ENCODE peak calls at places on chromosomes 12 and 14, in five cellular contexts. A, L, V, D and E are unnamed samples.

GRCh38 chr12:71626768-71627167 is 36.9 kb downstream of the ZFC3H1 start:
- DNase-seq in A (peak), L (no peak), V (no peak), D (no peak), E (no peak)

GRCh38 chr12:110932048-110932447 is 11.7 kb upstream of the MYL2 start:
- DNase-seq in A (no peak), L (no peak), V (no peak), D (no peak), E (no peak)

GRCh38 chr12:93302331-93303229 is 75.1 kb upstream of the NUDT4 start:
- DNase-seq in A (peak), L (no peak), V (peak), D (no peak), E (no peak)

GRCh38 chr12:90058721-90059120 is 350.1 kb upstream of the ATP2B1 start:
- DNase-seq in A (peak), L (peak), V (no peak), D (no peak), E (no peak)

GRCh38 chr12:108640802-108641445 is 7.2 kb upstream of the SELPLG start:
- DNase-seq in A (peak), L (no peak), V (no peak), D (no peak), E (peak)

GRCh38 chr14:34971381-34971780 is 11.4 kb upstream of the SRP54 start:
- DNase-seq in A (peak), L (peak), V (no peak), D (no peak), E (no peak)

GRCh38 chr12:120242275-120242799 is 23.2 kb downstream of the PXN start:
- DNase-seq in A (no peak), L (no peak), V (no peak), D (no peak), E (no peak)

GRCh38 chr12:27965411-27965810 is 7.1 kb downstream of the PTHLH start:
- DNase-seq in A (peak), L (no peak), V (no peak), D (no peak), E (no peak)

GRCh38 chr14:65462411-65462810 is 49.9 kb downstream of the FUT8 start:
- DNase-seq in A (peak), L (peak), V (no peak), D (no peak), E (no peak)

GRCh38 chr14:92465353-92466067 is 48.1 kb upstream of the RIN3 start:
- DNase-seq in A (no peak), L (no peak), V (no peak), D (no peak), E (no peak)

GRCh38 chr12:41917827-41918445 is 226.7 kb downstream of the GXYLT1 start:
- DNase-seq in A (no peak), L (no peak), V (no peak), D (no peak), E (no peak)

GRCh38 chr12:34393821-34394150 is 371.5 kb downstream of the ALG10 start:
- DNase-seq in A (no peak), L (no peak), V (peak), D (no peak), E (peak)

GRCh38 chr12:48965447-48965846 is 6.1 kb downstream of the WNT10B start:
- DNase-seq in A (peak), L (no peak), V (no peak), D (no peak), E (no peak)

GRCh38 chr12:85626031-85626781 is 210.0 kb downstream of the RASSF9 start:
- DNase-seq in A (peak), L (peak), V (no peak), D (no peak), E (no peak)

GRCh38 chr12:54701940-54702592 is 53.9 kb upstream of the DCD start:
- DNase-seq in A (peak), L (no peak), V (no peak), D (no peak), E (no peak)

GRCh38 chr14:28762949-28763313 is 3.7 kb upstream of the FOXG1 start:
- DNase-seq in A (no peak), L (no peak), V (no peak), D (no peak), E (no peak)

GRCh38 chr12:105480162-105480561 is 149.7 kb downstream of the C12orf75 start:
- DNase-seq in A (peak), L (no peak), V (no peak), D (no peak), E (no peak)

GRCh38 chr14:37608649-37609048 is 13.2 kb downstream of the TTC6 start:
- DNase-seq in A (no peak), L (no peak), V (no peak), D (no peak), E (no peak)

GRCh38 chr12:92747151-92747550 is 44.4 kb downstream of the PLEKHG7 start:
- DNase-seq in A (no peak), L (no peak), V (no peak), D (no peak), E (no peak)

GRCh38 chr12:94725375-94726168 is 75.2 kb upstream of the TMCC3 start:
- DNase-seq in A (peak), L (no peak), V (no peak), D (peak), E (peak)

GRCh38 chr12:50400638-50401382 is at the start of gene LARP4:
- DNase-seq in A (peak), L (peak), V (peak), D (peak), E (peak)

GRCh38 chr14:63682727-63683593 is 41.3 kb upstream of the WDR89 start:
- DNase-seq in A (no peak), L (no peak), V (no peak), D (no peak), E (no peak)

GRCh38 chr14:94924189-94924588 is 154.3 kb upstream of the GSC start:
- DNase-seq in A (no peak), L (no peak), V (no peak), D (no peak), E (no peak)

GRCh38 chr14:35337074-35337556 is 44.9 kb downstream of the PSMA6 start:
- DNase-seq in A (no peak), L (no peak), V (no peak), D (no peak), E (no peak)

GRCh38 chr14:94019329-94019728 is 6.8 kb upstream of the OTUB2 start:
- DNase-seq in A (no peak), L (no peak), V (no peak), D (no peak), E (no peak)

GRCh38 chr12:55828357-55828756 is 1.0 kb downstream of the DNAJC14 start:
- DNase-seq in A (no peak), L (no peak), V (peak), D (no peak), E (no peak)

GRCh38 chr12:92218394-92219077 is 72.9 kb upstream of the BTG1 start:
- DNase-seq in A (no peak), L (no peak), V (no peak), D (no peak), E (no peak)

GRCh38 chr12:48969847-48970701 is 1.5 kb downstream of the WNT10B start:
- DNase-seq in A (no peak), L (peak), V (no peak), D (no peak), E (no peak)

GRCh38 chr12:76551482-76551888 is 8.1 kb downstream of the OSBPL8 start:
- DNase-seq in A (no peak), L (no peak), V (no peak), D (no peak), E (no peak)

DNA sequence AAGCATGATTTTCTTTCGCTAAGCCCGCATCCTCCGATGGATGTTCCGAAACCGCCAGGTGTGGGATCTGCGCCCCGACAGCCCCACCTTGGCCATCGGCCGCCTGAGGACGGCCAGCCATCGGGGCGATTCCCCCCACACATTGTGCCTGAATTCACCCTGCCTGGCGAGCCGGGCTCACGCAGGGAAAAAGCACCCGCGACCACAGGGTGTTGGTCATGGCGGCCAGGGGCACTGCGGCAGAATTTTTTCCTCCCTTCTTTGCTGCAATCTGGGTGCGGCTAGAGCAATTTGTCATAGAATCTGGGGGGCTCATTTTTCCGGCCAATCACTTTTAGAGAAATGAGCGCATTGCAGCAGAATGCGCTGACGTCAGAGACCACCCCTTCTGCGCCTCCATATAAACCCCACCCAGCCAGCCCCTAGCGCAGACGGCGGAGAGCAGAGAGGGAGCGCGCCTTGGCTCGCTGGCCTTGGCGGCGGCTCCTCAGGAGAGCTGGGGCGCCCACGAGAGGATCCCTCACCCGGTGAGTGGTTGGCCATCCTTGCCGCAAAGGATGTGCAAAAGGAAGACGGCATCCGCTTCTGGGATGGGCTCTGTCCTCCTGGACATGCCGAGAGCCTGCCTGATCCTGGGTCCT is at the start of gene MEG3:
- DNase-seq in A (peak), L (no peak), V (peak), D (no peak), E (no peak)
- TF ChIP-seq POLR2A in A (peak), L (no peak), V (peak), D (peak), E (peak)

DNA sequence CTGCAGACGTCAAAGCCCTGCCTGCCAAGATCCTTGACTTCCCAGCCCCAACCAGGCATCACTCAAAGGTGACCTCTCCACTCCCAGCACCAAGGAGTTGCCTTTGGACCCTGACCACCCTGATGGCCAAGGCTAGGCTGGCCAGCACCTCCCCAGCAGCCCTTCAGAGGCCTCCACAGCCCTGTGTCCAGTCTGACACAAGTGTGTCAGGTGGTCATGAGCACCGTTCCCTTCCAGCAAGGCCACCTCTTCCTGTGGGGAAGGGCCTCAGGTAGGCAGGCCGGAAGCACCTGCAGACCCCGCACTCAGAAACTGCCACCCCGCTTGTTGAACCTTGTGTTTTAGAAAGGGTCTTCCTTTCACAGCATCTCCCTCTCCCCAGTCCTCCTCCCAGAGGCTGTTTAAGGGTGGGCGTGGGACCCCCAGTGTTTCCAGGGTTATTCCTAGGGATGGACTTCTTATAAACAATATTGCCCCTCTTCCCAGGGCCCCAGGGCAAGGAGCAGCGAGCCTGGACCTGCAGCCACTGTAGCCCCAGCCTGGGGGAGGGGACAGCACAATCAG is 13.2 kb upstream of the INF2 start:
- DNase-seq in A (no peak), L (no peak), V (no peak), D (no peak), E (no peak)
- TF ChIP-seq POLR2A in A (no peak), L (no peak), V (no peak), D (no peak), E (no peak)

GRCh38 chr14:67627519-67627918 is 7.8 kb downstream of the ARG2 start:
- DNase-seq in A (no peak), L (no peak), V (no peak), D (no peak), E (no peak)
- TF ChIP-seq POLR2A in A (no peak), L (no peak), V (no peak), D (no peak), E (no peak)

GRCh38 chr14:77098470-77099353 is 654 bp downstream of the CIPC start:
- DNase-seq in A (no peak), L (no peak), V (peak), D (peak), E (peak)
- TF ChIP-seq POLR2A in A (no peak), L (no peak), V (no peak), D (no peak), E (no peak)

GRCh38 chr14:102508410-102508773 is 1.2 kb downstream of the ANKRD9 start:
- DNase-seq in A (no peak), L (peak), V (no peak), D (no peak), E (peak)

GRCh38 chr14:102510616-102511520 is 1.3 kb upstream of the ANKRD9 start:
- DNase-seq in A (no peak), L (no peak), V (no peak), D (peak), E (peak)

GRCh38 chr14:102509744-102510615 is at the start of gene ANKRD9:
- DNase-seq in A (peak), L (peak), V (peak), D (peak), E (peak)

GRCh38 chr14:102507891-102508312 is 1.7 kb downstream of the ANKRD9 start:
- DNase-seq in A (no peak), L (no peak), V (no peak), D (no peak), E (no peak)

GRCh38 chr14:102508774-102509743 is 517 bp downstream of the ANKRD9 start:
- DNase-seq in A (peak), L (peak), V (peak), D (peak), E (peak)
- TF ChIP-seq POLR2A in A (no peak), L (no peak), V (no peak), D (peak), E (no peak)

DNA sequence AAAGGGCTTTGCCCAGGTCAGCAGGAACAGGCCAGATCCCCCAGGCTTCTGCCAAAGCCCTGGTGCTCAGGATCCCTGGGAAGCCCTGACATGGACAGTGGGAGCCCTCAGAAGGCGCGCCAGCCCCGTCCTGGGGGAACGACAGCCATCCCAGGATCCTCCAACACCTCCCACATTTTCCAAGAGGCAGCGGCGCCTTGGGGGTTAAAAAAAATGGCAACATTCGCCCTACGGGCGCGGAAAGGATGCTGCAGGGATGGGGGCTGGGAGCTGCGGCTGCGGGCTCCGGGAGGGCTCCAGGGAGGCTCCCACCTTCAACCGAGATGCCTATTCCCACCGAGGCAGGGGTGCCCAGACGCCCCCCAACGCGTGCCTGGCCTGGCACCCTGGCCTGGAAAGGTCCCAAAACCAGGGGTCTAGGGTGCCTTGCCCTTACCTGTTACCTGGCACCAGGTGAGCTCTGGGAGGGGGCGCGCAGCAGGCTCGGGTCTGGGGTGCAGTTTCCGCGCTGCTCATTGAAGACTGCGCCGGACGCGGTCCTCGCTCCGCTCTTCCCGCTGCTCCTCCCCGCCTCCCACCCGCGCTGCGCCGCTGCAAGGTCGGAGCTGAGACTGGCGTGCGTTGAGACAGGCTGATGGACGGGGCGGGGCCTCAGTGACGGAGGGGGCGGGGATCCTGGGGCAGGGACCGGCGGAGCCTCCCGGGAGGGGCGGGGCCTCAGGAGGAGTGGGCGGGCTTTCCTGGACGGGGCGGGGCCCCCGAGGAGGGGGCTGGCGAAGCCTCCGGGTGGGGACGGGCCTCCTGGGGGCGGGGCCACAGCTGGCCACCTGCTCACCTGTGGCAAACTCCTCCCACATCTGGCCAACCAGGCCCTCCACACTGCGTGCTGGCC is at the start of gene ABCB9:
- DNase-seq in A (peak), L (peak), V (peak), D (peak), E (peak)
- TF ChIP-seq POLR2A in A (peak), L (peak), V (no peak), D (peak), E (no peak)

GRCh38 chr12:53251477-53252348 is 16.4 kb upstream of the ESPL1 start:
- DNase-seq in A (peak), L (peak), V (peak), D (peak), E (peak)
- TF ChIP-seq POLR2A in A (peak), L (peak), V (peak), D (no peak), E (no peak)

DNA sequence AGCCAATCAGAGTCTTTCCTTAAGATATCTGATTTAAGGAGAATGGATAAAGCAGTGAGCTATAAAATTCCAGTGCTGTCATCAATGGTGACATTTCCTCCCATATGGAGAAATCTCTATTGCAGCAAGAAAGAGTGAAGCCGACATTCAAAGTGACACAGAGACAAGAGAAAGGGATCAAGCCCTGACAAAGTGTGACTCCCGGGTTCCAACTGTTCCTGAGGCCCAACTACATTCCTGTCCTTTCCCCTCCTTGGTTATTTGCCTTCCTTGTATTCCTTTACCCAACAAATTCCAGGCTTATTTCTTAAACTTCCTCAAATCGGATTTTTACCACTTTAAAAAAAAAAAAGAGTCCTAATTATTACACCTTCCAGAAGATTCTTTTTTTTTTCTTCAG is 430.0 kb upstream of the SOX5 start:
- DNase-seq in A (no peak), L (no peak), V (no peak), D (no peak), E (no peak)
- TF ChIP-seq POLR2A in A (no peak), L (no peak), V (no peak), D (no peak), E (no peak)

DNA sequence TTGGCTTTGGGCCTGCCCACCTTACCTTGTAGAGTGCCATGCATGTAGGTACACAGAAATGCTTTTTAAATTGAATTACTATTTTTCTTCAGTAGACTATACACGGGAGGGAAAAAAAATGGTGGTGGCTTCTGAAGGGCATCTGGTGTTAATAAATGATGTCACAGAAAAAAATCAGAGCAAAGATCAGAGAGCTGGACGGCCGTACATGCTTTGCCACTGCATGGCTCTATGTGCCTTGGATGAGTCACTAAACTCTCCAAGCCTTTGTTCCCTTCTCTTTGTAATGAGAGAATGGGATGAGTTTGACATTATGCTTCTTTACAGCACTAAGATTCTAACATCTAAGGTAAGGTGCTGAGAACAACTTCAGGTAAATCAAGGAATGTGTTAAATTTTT is 376.4 kb upstream of the DDHD1 start:
- DNase-seq in A (no peak), L (no peak), V (no peak), D (no peak), E (no peak)
- TF ChIP-seq POLR2A in A (no peak), L (no peak), V (no peak), D (no peak), E (no peak)

DNA sequence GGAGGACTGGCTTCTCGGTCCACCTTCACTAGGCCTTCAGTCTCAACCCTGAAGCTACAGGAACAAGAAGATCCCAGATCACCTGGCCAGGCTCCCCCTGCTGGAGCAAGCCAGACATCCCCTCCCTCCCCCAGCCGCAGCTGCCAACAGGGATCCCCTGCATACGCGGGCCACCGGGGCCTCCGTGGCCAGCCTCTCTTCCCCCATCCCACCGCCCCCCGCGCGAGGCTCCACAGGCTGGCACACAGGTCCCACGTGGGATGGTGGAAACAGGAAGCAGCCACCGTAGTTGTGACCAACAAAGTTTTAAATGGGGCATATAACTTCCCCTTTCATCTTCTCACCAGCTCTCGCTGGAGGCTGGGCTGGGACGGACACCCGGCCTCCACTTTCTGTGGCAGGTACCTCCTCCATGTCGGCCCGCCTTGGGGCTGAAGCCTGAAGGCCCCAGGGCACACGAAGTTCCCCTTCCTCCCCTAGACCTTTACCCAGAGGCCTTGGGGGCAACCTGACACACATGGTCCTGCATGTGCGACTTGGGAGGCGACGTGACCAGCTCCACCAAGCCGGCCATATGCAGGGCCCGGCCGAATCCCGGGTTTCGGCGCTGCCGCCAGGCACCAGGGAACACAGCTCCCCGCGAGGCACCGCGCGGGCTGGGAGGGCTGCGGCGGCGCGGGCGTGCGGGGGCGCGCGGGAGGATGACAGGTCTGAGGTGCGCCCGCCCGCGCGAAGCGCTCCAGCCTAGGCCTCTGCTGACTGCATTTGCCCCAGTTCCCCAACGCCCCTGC is 44.4 kb upstream of the PNMA1 start:
- DNase-seq in A (peak), L (no peak), V (peak), D (peak), E (peak)
- TF ChIP-seq POLR2A in A (no peak), L (no peak), V (no peak), D (peak), E (no peak)